ENCODE peak calls at places on chromosomes 12 and 14, in five cellular contexts. V is astrocyte of the spinal cord, Z is lung, Y is AG10803, H is H1. D is an unnamed sample.

GRCh38 chr12:113469224-113469652 is 2.4 kb downstream of the LHX5 start:
- DNase-seq in V (no peak), Z (no peak), Y (no peak), H (no peak), D (no peak)

GRCh38 chr14:51547260-51547659 is 104.5 kb upstream of the FRMD6 start:
- DNase-seq in V (peak; percentile 100), Z (no peak), Y (peak; percentile 99), H (no peak), D (peak; percentile 100)

GRCh38 chr14:34676516-34677211 is 37.7 kb downstream of the CFL2 start:
- DNase-seq in V (no peak), Z (no peak), Y (peak; percentile 38), H (no peak), D (no peak)

GRCh38 chr12:93009533-93009932 is 80.4 kb upstream of the EEA1 start:
- DNase-seq in V (no peak), Z (no peak), Y (no peak), H (no peak), D (no peak)

GRCh38 chr12:62716037-62716436 is 218.9 kb downstream of the PPM1H start:
- DNase-seq in V (no peak), Z (no peak), Y (no peak), H (no peak), D (no peak)

GRCh38 chr14:20427231-20428009 is 8.5 kb downstream of the KLHL33 start:
- DNase-seq in V (peak; percentile 66), Z (no peak), Y (peak; percentile 37), H (no peak), D (peak; percentile 69)

GRCh38 chr12:91109148-91109564 is 2.1 kb downstream of the LUM start:
- DNase-seq in V (peak; percentile 78), Z (peak; percentile 49), Y (peak; percentile 83), H (peak; percentile 90), D (peak; percentile 84)

GRCh38 chr14:104938960-104939359 is 14.3 kb downstream of the PLD4 start:
- DNase-seq in V (no peak), Z (no peak), Y (no peak), H (no peak), D (no peak)

GRCh38 chr14:104657114-104657524 is 32.3 kb upstream of the INF2 start:
- DNase-seq in V (no peak), Z (no peak), Y (no peak), H (no peak), D (no peak)

GRCh38 chr12:93860659-93861373 is 183.6 kb downstream of the CRADD start:
- DNase-seq in V (peak; percentile 21), Z (no peak), Y (no peak), H (no peak), D (no peak)

GRCh38 chr14:85402546-85403162 is 127.3 kb upstream of the FLRT2 start:
- DNase-seq in V (peak; percentile 29), Z (no peak), Y (no peak), H (no peak), D (no peak)

GRCh38 chr14:52397844-52398243 is 83.7 kb downstream of the PTGER2 start:
- DNase-seq in V (no peak), Z (no peak), Y (peak; percentile 54), H (no peak), D (peak; percentile 45)

GRCh38 chr12:122081697-122082221 is 3.2 kb downstream of the MLXIP start:
- DNase-seq in V (peak; percentile 33), Z (no peak), Y (peak; percentile 80), H (no peak), D (peak; percentile 79)

GRCh38 chr12:17975763-17976162 is 114.2 kb downstream of the RERGL start:
- DNase-seq in V (no peak), Z (no peak), Y (no peak), H (no peak), D (no peak)

GRCh38 chr12:6767592-6768384 is 1.6 kb downstream of the PTMS start:
- DNase-seq in V (no peak), Z (no peak), Y (peak; percentile 28), H (no peak), D (peak; percentile 39)

GRCh38 chr12:103560604-103561101 is 26.4 kb upstream of the STAB2 start:
- DNase-seq in V (peak; percentile 95), Z (no peak), Y (peak; percentile 98), H (no peak), D (peak; percentile 93)

GRCh38 chr14:54702492-54702891 is 135.6 kb downstream of the SAMD4A start:
- DNase-seq in V (no peak), Z (no peak), Y (no peak), H (no peak), D (no peak)

GRCh38 chr14:50763386-50764007 is 67.5 kb downstream of the NIN start:
- DNase-seq in V (peak; percentile 94), Z (no peak), Y (peak; percentile 97), H (no peak), D (peak; percentile 87)

GRCh38 chr14:56416213-56416612 is 163.4 kb upstream of the TMEM260 start:
- DNase-seq in V (no peak), Z (no peak), Y (no peak), H (no peak), D (no peak)

GRCh38 chr14:101824339-101824727 is 62.8 kb downstream of the PPP2R5C start:
- DNase-seq in V (no peak), Z (no peak), Y (peak; percentile 43), H (no peak), D (no peak)

GRCh38 chr12:120920178-120920577 is 16.0 kb upstream of the SPPL3 start:
- DNase-seq in V (no peak), Z (no peak), Y (no peak), H (no peak), D (no peak)

GRCh38 chr12:50505945-50506344 is 1.2 kb downstream of the DIP2B start:
- DNase-seq in V (peak; percentile 14), Z (peak; percentile 36), Y (no peak), H (no peak), D (peak; percentile 34)

GRCh38 chr14:97298331-97298730 is 501.1 kb downstream of the VRK1 start:
- DNase-seq in V (no peak), Z (no peak), Y (no peak), H (peak; percentile 85), D (no peak)

GRCh38 chr12:123034865-123035264 is 54.4 kb downstream of the ARL6IP4 start:
- DNase-seq in V (peak; percentile 55), Z (no peak), Y (peak; percentile 50), H (no peak), D (peak; percentile 49)

GRCh38 chr12:74985293-74985985 is 224.2 kb downstream of the KCNC2 start:
- DNase-seq in V (no peak), Z (no peak), Y (no peak), H (no peak), D (no peak)

GRCh38 chr12:18861287-18861858 is 123.5 kb downstream of the CAPZA3 start:
- DNase-seq in V (peak; percentile 55), Z (no peak), Y (no peak), H (no peak), D (peak; percentile 68)

GRCh38 chr12:4450551-4451112 is 5.0 kb upstream of the FGF6 start:
- DNase-seq in V (peak; percentile 47), Z (no peak), Y (no peak), H (peak; percentile 61), D (peak; percentile 48)

GRCh38 chr14:104143521-104144452 is 5.4 kb downstream of the KIF26A start:
- DNase-seq in V (no peak), Z (no peak), Y (no peak), H (peak; percentile 39), D (no peak)

GRCh38 chr14:20934148-20934762 is 21.0 kb upstream of the RNASE2 start:
- DNase-seq in V (no peak), Z (no peak), Y (peak; percentile 9), H (peak; percentile 96), D (peak; percentile 15)

GRCh38 chr14:81940636-81941035 is 407.0 kb upstream of the SEL1L start:
- DNase-seq in V (no peak), Z (no peak), Y (no peak), H (no peak), D (no peak)

GRCh38 chr12:84822541-84822940 is 90.1 kb downstream of the SLC6A15 start:
- DNase-seq in V (peak; percentile 69), Z (no peak), Y (peak; percentile 88), H (no peak), D (peak; percentile 35)

GRCh38 chr12:52693261-52693660 is 10.1 kb downstream of the KRT77 start:
- DNase-seq in V (no peak), Z (no peak), Y (no peak), H (no peak), D (no peak)
- H3K4me3 ChIP-seq in V (no peak overlapping the region), Z (no peak overlapping the region), Y (no peak overlapping the region), H (no peak overlapping the region), D (no peak overlapping the region)

DNA sequence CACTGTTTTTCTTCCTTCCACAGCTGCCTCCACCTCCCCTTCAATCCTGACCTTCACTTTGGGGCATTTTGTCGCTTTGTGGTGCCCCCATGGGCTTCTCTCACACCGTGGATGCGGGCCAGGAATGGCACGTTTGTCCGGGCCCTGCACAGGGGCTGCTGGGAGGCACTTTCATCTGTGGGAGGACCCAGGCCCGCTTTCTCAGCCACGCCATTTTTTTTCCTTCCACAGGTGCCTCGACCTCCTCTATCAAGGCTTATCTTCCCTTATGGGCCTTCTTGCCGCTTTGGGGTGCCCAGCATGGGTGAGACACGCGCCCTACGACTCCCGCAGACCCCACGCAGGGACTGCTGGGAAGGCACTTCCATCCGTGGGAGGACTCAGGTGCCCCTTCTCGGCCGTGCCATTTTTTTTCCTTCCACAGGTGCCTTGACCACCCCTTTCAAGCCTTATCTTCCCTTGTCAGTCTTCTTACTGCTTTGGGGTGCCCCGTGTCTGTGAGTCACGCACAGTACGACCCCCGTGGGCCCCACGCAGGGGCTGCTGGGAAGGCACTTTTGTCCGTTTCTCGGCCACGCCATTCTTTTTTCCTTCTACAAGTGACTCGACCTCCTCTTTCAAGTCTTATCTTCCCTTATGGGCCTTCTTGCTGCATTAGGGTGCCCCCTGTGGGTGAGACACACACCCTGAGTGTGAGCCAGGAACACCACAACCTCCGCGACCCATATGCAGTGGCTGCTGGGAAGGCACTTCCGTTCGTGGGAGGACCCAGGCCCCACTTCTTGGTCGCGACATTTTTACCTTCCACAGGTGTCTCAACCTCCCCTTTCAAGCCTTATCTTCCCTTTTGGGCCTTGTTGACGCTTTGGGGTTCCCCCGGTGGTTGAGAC is 270.7 kb downstream of the ALG10 start:
- DNase-seq in V (no peak), Z (no peak), Y (no peak), H (no peak), D (no peak)
- TF ChIP-seq CTCF in V (no peak), Z (no peak), Y (no peak), H (no peak), D (no peak)

GRCh38 chr12:117361312-117361670 is at the start of gene NOS1:
- DNase-seq in V (no peak), Z (no peak), Y (no peak), H (peak; percentile 62), D (no peak)
- H3K4me3 ChIP-seq in V (no peak within 1 kb of the TSS), Z (peak within 1 kb of the TSS; percentile 7), Y (no peak within 1 kb of the TSS), H (peak within 1 kb of the TSS; percentile 77), D (no peak within 1 kb of the TSS)

DNA sequence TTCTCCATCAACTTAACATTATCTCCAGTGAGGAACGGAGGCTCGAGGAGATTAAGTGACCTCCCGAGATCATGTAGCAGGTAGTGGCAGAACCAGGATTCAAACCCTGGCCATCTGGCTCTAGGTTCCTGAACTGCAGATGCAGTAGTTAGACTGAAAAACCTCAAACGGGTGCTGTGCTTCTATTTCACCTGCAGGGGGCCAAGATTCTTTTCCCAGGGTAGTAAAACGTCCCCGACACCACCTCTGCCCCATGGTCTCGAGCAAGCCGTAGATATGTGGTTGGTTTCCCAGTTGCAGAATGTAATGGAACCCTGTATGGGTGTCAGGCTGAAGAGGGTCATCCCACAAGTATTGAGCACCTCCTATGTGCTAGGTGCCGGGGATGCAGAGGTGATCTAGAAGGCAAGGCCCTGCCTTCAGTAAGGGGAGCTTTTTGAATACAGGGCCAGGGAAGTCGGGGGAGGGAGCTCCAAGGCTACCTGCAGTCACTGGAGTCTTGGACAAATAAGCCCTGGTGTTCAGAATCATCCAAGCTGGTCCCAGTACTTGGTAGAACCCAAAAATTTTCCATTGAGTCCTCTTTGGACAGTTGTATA is 197.1 kb downstream of the CHST11 start:
- DNase-seq in V (no peak), Z (no peak), Y (no peak), H (peak; percentile 72), D (no peak)
- TF ChIP-seq CTCF in V (peak; percentile 26), Z (no peak), Y (peak; percentile 14), H (peak; percentile 77), D (peak; percentile 43)

GRCh38 chr14:77580964-77581505 is 35.4 kb downstream of the SPTLC2 start:
- DNase-seq in V (peak; percentile 89), Z (no peak), Y (peak; percentile 57), H (no peak), D (peak; percentile 84)
- H3K4me3 ChIP-seq in V (peak overlapping the region; percentile 16), Z (no peak overlapping the region), Y (peak overlapping the region; percentile 30), H (no peak overlapping the region), D (peak overlapping the region; percentile 32)

D was measured in choroid plexus epithelial cell.